ENCODE peak calls at places on chromosomes 5 and 9, in four cellular contexts. A is SK-N-SH, U is H1, P is GM12878. Y is an unnamed sample.

GRCh38 chr5:79992891-79993290 is 1.8 kb upstream of the MTX3 start:
- DNase-seq in A (no peak), U (no peak), P (no peak), Y (no peak)

GRCh38 chr9:134930404-134930803 is 12.7 kb upstream of the FCN1 start:
- DNase-seq in A (no peak), U (no peak), P (peak), Y (no peak)

GRCh38 chr5:168425997-168426863 is 60.0 kb upstream of the RARS1 start:
- DNase-seq in A (peak), U (no peak), P (no peak), Y (no peak)

GRCh38 chr9:135741276-135742219 is 39.6 kb downstream of the KCNT1 start:
- DNase-seq in A (no peak), U (no peak), P (no peak), Y (no peak)

GRCh38 chr5:9865574-9865973 is 235.4 kb upstream of the TAS2R1 start:
- DNase-seq in A (no peak), U (no peak), P (no peak), Y (no peak)

GRCh38 chr9:106634183-106634582 is 228.8 kb upstream of the ZNF462 start:
- DNase-seq in A (no peak), U (no peak), P (no peak), Y (no peak)

GRCh38 chr5:135481387-135481786 is 29.2 kb upstream of the TIFAB start:
- DNase-seq in A (no peak), U (no peak), P (no peak), Y (no peak)

GRCh38 chr5:142106061-142106460 is 2.5 kb upstream of the NDFIP1 start:
- DNase-seq in A (no peak), U (no peak), P (no peak), Y (no peak)

GRCh38 chr5:50697739-50698138 is 31.3 kb downstream of the PARP8 start:
- DNase-seq in A (no peak), U (no peak), P (peak), Y (no peak)

DNA sequence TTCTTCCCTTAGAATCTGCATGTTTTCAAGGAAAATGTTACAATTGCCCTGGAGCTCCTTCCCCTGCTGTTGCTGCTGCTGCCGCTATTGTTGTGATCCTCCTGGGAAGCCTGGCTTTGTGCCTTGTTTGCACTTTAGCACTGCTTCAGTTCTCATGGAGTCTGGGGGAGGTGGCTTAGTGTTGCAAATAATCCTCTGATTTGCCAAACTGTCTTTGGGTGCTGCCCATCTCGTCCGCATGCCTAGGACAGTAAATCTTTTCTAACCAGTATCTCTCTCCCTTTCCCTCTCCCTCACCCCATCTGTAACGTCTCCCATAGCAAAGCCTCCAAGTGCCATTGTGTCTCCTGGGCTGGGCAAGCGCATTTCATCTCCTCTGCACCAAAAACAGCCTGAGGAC is 30.3 kb downstream of the FAM240B start:
- DNase-seq in A (peak), U (peak), P (no peak), Y (no peak)
- H3K4me2 ChIP-seq in A (no peak), U (peak), P (no peak), Y (no peak)

GRCh38 chr5:179319741-179320281 is 25.4 kb downstream of the ADAMTS2 start:
- DNase-seq in A (no peak), U (no peak), P (no peak), Y (no peak)
- TF ChIP-seq SIN3A in A (no peak), U (no peak), P (no peak), Y (no peak)

DNA sequence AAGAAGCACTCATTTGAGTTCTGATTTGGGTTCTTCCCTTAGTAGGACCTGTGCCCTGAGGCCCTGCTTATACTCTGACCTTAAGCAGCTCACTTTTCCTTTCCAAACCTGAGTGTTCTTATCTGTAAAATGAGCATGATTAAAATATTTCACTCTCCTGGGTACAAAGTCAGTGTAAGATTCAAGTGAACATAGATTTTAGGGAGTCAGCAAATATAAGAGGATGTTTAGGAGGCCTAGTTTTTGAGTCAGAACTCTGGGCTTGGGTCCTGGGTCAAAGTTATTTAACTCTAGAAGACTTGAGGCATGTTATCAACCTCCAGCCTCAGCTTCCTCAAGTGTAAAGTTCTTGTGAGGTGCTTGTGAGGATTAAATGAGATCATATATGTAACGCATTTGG is 8.7 kb upstream of the SPARC start:
- DNase-seq in A (no peak), U (no peak), P (no peak), Y (no peak)
- H3K4me2 ChIP-seq in A (no peak), U (no peak), P (no peak), Y (no peak)

DNA sequence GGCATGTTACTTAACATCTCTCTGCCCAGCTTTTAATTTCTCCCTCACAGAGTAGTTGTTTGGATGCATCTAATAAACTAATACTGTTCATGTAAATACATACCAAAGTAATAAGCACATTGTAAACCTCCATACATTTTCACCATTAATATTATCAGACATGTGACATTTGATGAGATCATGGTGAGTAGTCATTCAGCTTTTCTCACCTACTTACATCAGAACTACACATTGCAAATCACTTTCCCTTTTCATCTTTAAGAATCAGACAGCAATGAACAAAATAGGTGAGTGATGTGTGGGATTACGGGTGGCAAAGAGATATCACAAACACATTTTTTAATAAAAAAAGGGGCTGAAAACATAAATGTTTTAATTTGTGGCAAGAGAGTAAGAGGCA is 89.3 kb downstream of the JAKMIP2 start:
- DNase-seq in A (no peak), U (no peak), P (no peak), Y (no peak)
- TF ChIP-seq SIN3A in A (no peak), U (no peak), P (no peak), Y (no peak)

DNA sequence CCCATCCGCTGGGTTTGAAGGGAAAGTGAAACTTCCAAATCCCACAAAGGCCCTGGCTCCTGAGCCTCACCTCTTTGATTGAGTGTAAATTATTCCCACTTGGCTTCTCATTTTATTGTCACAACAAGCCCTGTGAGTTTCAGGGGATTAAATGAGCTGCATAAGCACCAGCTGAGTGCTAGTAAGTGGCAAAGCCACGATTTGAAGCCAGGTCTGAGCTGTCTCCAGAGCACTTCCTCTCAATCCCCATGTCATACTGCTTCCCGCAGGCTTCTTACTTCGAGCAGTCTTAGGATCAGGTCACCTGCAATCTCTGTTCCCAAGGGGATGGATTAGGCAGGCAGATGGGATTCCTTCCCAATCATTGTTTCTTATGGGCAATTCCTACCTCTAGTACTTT is 18.0 kb downstream of the RPS14 start:
- DNase-seq in A (no peak), U (no peak), P (no peak), Y (no peak)
- H3K4me2 ChIP-seq in A (no peak), U (no peak), P (no peak), Y (no peak)

GRCh38 chr5:35202319-35203111 is 27.8 kb downstream of the PRLR start:
- DNase-seq in A (peak), U (peak), P (no peak), Y (peak)
- TF ChIP-seq SIN3A in A (no peak), U (no peak), P (no peak), Y (no peak)